ENCODE peak calls at places on chromosomes 13 and 19, in eight cellular contexts. C, G, K, S, B, O, N and T are unnamed samples.

GRCh38 chr13:50214514-50214913 is 199.3 kb downstream of the KCNRG start:
- DNase-seq in C (no peak), G (no peak), K (no peak), S (no peak), B (no peak), O (no peak), N (no peak), T (no peak)

GRCh38 chr13:57633141-57633949 is 1.8 kb downstream of the PCDH17 start:
- DNase-seq in C (no peak), G (no peak), K (peak), S (no peak), B (no peak), O (peak), N (no peak), T (peak)

GRCh38 chr19:1361601-1362384 is 21.9 kb upstream of the NDUFS7 start:
- DNase-seq in C (no peak), G (no peak), K (no peak), S (no peak), B (peak), O (peak), N (no peak), T (no peak)

GRCh38 chr13:76892488-76892887 is 6.3 kb upstream of the KCTD12 start:
- DNase-seq in C (no peak), G (no peak), K (no peak), S (no peak), B (no peak), O (no peak), N (no peak), T (no peak)

GRCh38 chr19:6416658-6417405 is 7.8 kb downstream of the KHSRP start:
- DNase-seq in C (no peak), G (no peak), K (no peak), S (no peak), B (no peak), O (no peak), N (no peak), T (no peak)

GRCh38 chr13:113777311-113778260 is 18.6 kb downstream of the TMEM255B start:
- DNase-seq in C (no peak), G (no peak), K (peak), S (no peak), B (no peak), O (peak), N (peak), T (peak)

GRCh38 chr13:24107955-24108614 is 52.4 kb upstream of the SPATA13 start:
- DNase-seq in C (no peak), G (no peak), K (peak), S (no peak), B (no peak), O (no peak), N (no peak), T (peak)

GRCh38 chr13:50713849-50714248 is 129.6 kb downstream of the DLEU7 start:
- DNase-seq in C (peak), G (no peak), K (no peak), S (no peak), B (peak), O (no peak), N (no peak), T (no peak)

GRCh38 chr19:49126575-49126974 is 7.2 kb downstream of the PPFIA3 start:
- DNase-seq in C (no peak), G (no peak), K (no peak), S (no peak), B (no peak), O (no peak), N (no peak), T (no peak)

GRCh38 chr19:38386968-38387549 is 775 bp downstream of the GGN start:
- DNase-seq in C (no peak), G (no peak), K (no peak), S (no peak), B (no peak), O (no peak), N (no peak), T (no peak)

GRCh38 chr19:9531933-9532332 is 6.5 kb downstream of the ZNF426 start:
- DNase-seq in C (no peak), G (no peak), K (no peak), S (no peak), B (peak), O (no peak), N (no peak), T (no peak)

GRCh38 chr19:19461306-19461670 is 54.1 kb downstream of the TSSK6 start:
- DNase-seq in C (no peak), G (no peak), K (no peak), S (no peak), B (peak), O (no peak), N (no peak), T (no peak)

GRCh38 chr13:44471686-44472085 is 98.1 kb downstream of the SERP2 start:
- DNase-seq in C (peak), G (no peak), K (no peak), S (no peak), B (peak), O (no peak), N (no peak), T (no peak)

GRCh38 chr13:66503890-66504289 is 726.2 kb downstream of the PCDH9 start:
- DNase-seq in C (no peak), G (no peak), K (peak), S (no peak), B (no peak), O (peak), N (no peak), T (peak)

GRCh38 chr13:60329221-60329983 is 67.6 kb upstream of the TDRD3 start:
- DNase-seq in C (no peak), G (peak), K (peak), S (no peak), B (peak), O (peak), N (no peak), T (peak)

GRCh38 chr13:98216711-98217110 is 39.6 kb upstream of the RNF113B start:
- DNase-seq in C (no peak), G (no peak), K (no peak), S (no peak), B (no peak), O (no peak), N (no peak), T (no peak)

GRCh38 chr13:38898481-38898880 is 92.2 kb downstream of the STOML3 start:
- DNase-seq in C (no peak), G (no peak), K (no peak), S (no peak), B (no peak), O (no peak), N (no peak), T (no peak)

GRCh38 chr13:76879211-76879875 is 6.9 kb downstream of the KCTD12 start:
- DNase-seq in C (no peak), G (no peak), K (no peak), S (peak), B (peak), O (no peak), N (peak), T (no peak)

GRCh38 chr13:63048648-63049047 is 1633.0 kb upstream of the PCDH20 start:
- DNase-seq in C (no peak), G (no peak), K (peak), S (no peak), B (no peak), O (no peak), N (no peak), T (no peak)

GRCh38 chr19:43839139-43839538 is 12.0 kb downstream of the ZNF283 start:
- DNase-seq in C (no peak), G (no peak), K (no peak), S (no peak), B (no peak), O (no peak), N (no peak), T (no peak)